ENCODE peak calls at places on chromosomes 2 and 18, in ten cellular contexts. Y is lung, Q is upper lobe of right lung, J is endothelial cell, D is WERI-Rb-1, C is adrenal gland, B is heart right ventricle, Z is astrocyte of the spinal cord, T is osteocyte, M is psoas muscle. G is an unnamed sample.

GRCh38 chr2:168583710-168584521 is 127.8 kb downstream of the CERS6 start:
- DNase-seq in Y (no peak), Q (no peak), J (no peak), D (no peak), C (peak), B (no peak), Z (peak), T (no peak), M (peak), G (no peak)

GRCh38 chr2:41854227-41854626 is 193.6 kb upstream of the PKDCC start:
- DNase-seq in Y (no peak), Q (no peak), J (no peak), D (no peak), C (no peak), B (no peak), Z (no peak), T (no peak), M (no peak), G (no peak)

GRCh38 chr2:74415762-74416395 is 5.5 kb downstream of the C2orf81 start:
- DNase-seq in Y (no peak), Q (no peak), J (no peak), D (no peak), C (no peak), B (no peak), Z (no peak), T (no peak), M (no peak), G (no peak)

GRCh38 chr2:64019083-64019974 is at the start of gene VPS54:
- DNase-seq in Y (peak), Q (peak), J (peak), D (peak), C (peak), B (peak), Z (peak), T (peak), M (peak), G (peak)

GRCh38 chr2:238817931-238818330 is 30.0 kb upstream of the TWIST2 start:
- DNase-seq in Y (no peak), Q (no peak), J (no peak), D (no peak), C (no peak), B (no peak), Z (no peak), T (peak), M (no peak), G (no peak)

GRCh38 chr2:216551234-216551633 is 52.6 kb downstream of the RPL37A start:
- DNase-seq in Y (no peak), Q (no peak), J (no peak), D (no peak), C (no peak), B (no peak), Z (peak), T (no peak), M (no peak), G (no peak)

GRCh38 chr18:29096380-29096779 is 919.5 kb upstream of the CDH2 start:
- DNase-seq in Y (no peak), Q (no peak), J (no peak), D (no peak), C (no peak), B (no peak), Z (no peak), T (no peak), M (no peak), G (no peak)

GRCh38 chr2:20433946-20434553 is 12.8 kb upstream of the RHOB start:
- DNase-seq in Y (no peak), Q (no peak), J (no peak), D (no peak), C (no peak), B (no peak), Z (no peak), T (no peak), M (no peak), G (no peak)

GRCh38 chr2:153477096-153477555 is 1.4 kb downstream of the RPRM start:
- DNase-seq in Y (no peak), Q (no peak), J (peak), D (peak), C (peak), B (no peak), Z (no peak), T (no peak), M (peak), G (peak)

GRCh38 chr2:183059561-183059960 is 19.0 kb upstream of the DUSP19 start:
- DNase-seq in Y (no peak), Q (no peak), J (no peak), D (no peak), C (no peak), B (no peak), Z (peak), T (no peak), M (no peak), G (no peak)

GRCh38 chr2:150109028-150109427 is 378.4 kb downstream of the RND3 start:
- DNase-seq in Y (no peak), Q (no peak), J (no peak), D (no peak), C (no peak), B (no peak), Z (no peak), T (no peak), M (no peak), G (no peak)

GRCh38 chr18:77061946-77062517 is 70.6 kb downstream of the MBP start:
- DNase-seq in Y (no peak), Q (no peak), J (no peak), D (peak), C (peak), B (no peak), Z (peak), T (no peak), M (no peak), G (no peak)

GRCh38 chr18:23337599-23338444 is 115.3 kb upstream of the RIOK3 start:
- DNase-seq in Y (no peak), Q (no peak), J (no peak), D (no peak), C (no peak), B (no peak), Z (peak), T (no peak), M (no peak), G (no peak)

GRCh38 chr2:147149589-147150245 is 695.1 kb upstream of the ACVR2A start:
- DNase-seq in Y (no peak), Q (no peak), J (no peak), D (no peak), C (no peak), B (no peak), Z (no peak), T (no peak), M (no peak), G (no peak)

GRCh38 chr2:23836505-23836904 is 90.4 kb downstream of the ATAD2B start:
- DNase-seq in Y (no peak), Q (no peak), J (no peak), D (no peak), C (no peak), B (no peak), Z (no peak), T (no peak), M (no peak), G (no peak)

GRCh38 chr2:65722028-65722427 is 289.6 kb upstream of the SPRED2 start:
- DNase-seq in Y (peak), Q (no peak), J (peak), D (peak), C (peak), B (peak), Z (peak), T (no peak), M (peak), G (peak)

GRCh38 chr2:181289698-181290097 is 167.5 kb upstream of the ITGA4 start:
- DNase-seq in Y (no peak), Q (no peak), J (no peak), D (no peak), C (no peak), B (no peak), Z (no peak), T (no peak), M (no peak), G (no peak)

GRCh38 chr2:40192864-40193669 is 258.8 kb downstream of the SLC8A1 start:
- DNase-seq in Y (no peak), Q (no peak), J (no peak), D (no peak), C (no peak), B (no peak), Z (peak), T (no peak), M (no peak), G (peak)

GRCh38 chr2:201697899-201698298 is 545 bp downstream of the MPP4 start:
- DNase-seq in Y (no peak), Q (no peak), J (no peak), D (no peak), C (peak), B (no peak), Z (peak), T (no peak), M (no peak), G (no peak)

GRCh38 chr2:21052044-21052443 is 8.2 kb upstream of the APOB start:
- DNase-seq in Y (no peak), Q (no peak), J (no peak), D (no peak), C (peak), B (no peak), Z (no peak), T (peak), M (no peak), G (no peak)

GRCh38 chr2:173119069-173119807 is 43.6 kb downstream of the MAP3K20 start:
- DNase-seq in Y (no peak), Q (no peak), J (no peak), D (peak), C (no peak), B (peak), Z (no peak), T (no peak), M (peak), G (no peak)

GRCh38 chr2:113283704-113284284 is 5.1 kb upstream of the PAX8 start:
- DNase-seq in Y (peak), Q (peak), J (no peak), D (no peak), C (peak), B (peak), Z (peak), T (peak), M (peak), G (peak)

GRCh38 chr18:79749251-79750191 is 48.2 kb upstream of the KCNG2 start:
- DNase-seq in Y (no peak), Q (peak), J (no peak), D (peak), C (peak), B (no peak), Z (no peak), T (no peak), M (no peak), G (no peak)

GRCh38 chr2:180159921-180160320 is 152.8 kb upstream of the CWC22 start:
- DNase-seq in Y (no peak), Q (no peak), J (no peak), D (no peak), C (no peak), B (no peak), Z (no peak), T (no peak), M (no peak), G (no peak)

GRCh38 chr2:154620490-154620889 is 78.0 kb upstream of the KCNJ3 start:
- DNase-seq in Y (no peak), Q (no peak), J (no peak), D (no peak), C (no peak), B (no peak), Z (no peak), T (no peak), M (no peak), G (no peak)

GRCh38 chr18:33051397-33051796 is 278.6 kb upstream of the KLHL14 start:
- DNase-seq in Y (no peak), Q (no peak), J (no peak), D (no peak), C (no peak), B (no peak), Z (no peak), T (no peak), M (no peak), G (peak)

GRCh38 chr2:129877795-129878775 is 101.4 kb upstream of the RAB6C start:
- DNase-seq in Y (peak), Q (peak), J (no peak), D (no peak), C (peak), B (no peak), Z (peak), T (peak), M (peak), G (no peak)

GRCh38 chr2:241635756-241636155 is 1.2 kb downstream of the THAP4 start:
- DNase-seq in Y (no peak), Q (no peak), J (no peak), D (no peak), C (peak), B (no peak), Z (no peak), T (no peak), M (no peak), G (no peak)

GRCh38 chr2:143128681-143129580 is at the start of gene ARHGAP15:
- DNase-seq in Y (no peak), Q (no peak), J (no peak), D (no peak), C (peak), B (peak), Z (no peak), T (no peak), M (no peak), G (no peak)

GRCh38 chr2:236472711-236473495 is 96.7 kb upstream of the ACKR3 start:
- DNase-seq in Y (no peak), Q (no peak), J (no peak), D (no peak), C (no peak), B (no peak), Z (no peak), T (no peak), M (no peak), G (no peak)

GRCh38 chr2:16322308-16323130 is 343.1 kb downstream of the CYRIA start:
- DNase-seq in Y (no peak), Q (no peak), J (no peak), D (peak), C (no peak), B (no peak), Z (no peak), T (no peak), M (no peak), G (no peak)

GRCh38 chr2:104033399-104033798 is 820.5 kb upstream of the POU3F3 start:
- DNase-seq in Y (no peak), Q (no peak), J (peak), D (no peak), C (no peak), B (no peak), Z (peak), T (no peak), M (no peak), G (no peak)

GRCh38 chr2:56348382-56348781 is 164.6 kb downstream of the CCDC85A start:
- DNase-seq in Y (no peak), Q (no peak), J (no peak), D (no peak), C (no peak), B (no peak), Z (no peak), T (no peak), M (no peak), G (no peak)

GRCh38 chr18:78082776-78083175 is 833.1 kb downstream of the GALR1 start:
- DNase-seq in Y (no peak), Q (no peak), J (no peak), D (no peak), C (no peak), B (no peak), Z (no peak), T (no peak), M (no peak), G (no peak)

GRCh38 chr18:61855992-61856378 is 36.8 kb downstream of the RNF152 start:
- DNase-seq in Y (no peak), Q (no peak), J (no peak), D (no peak), C (no peak), B (no peak), Z (no peak), T (no peak), M (no peak), G (no peak)

GRCh38 chr2:184119920-184120820 is 478.2 kb upstream of the ZNF804A start:
- DNase-seq in Y (no peak), Q (no peak), J (no peak), D (no peak), C (no peak), B (no peak), Z (peak), T (no peak), M (no peak), G (no peak)

GRCh38 chr2:64396001-64396400 is 58.0 kb upstream of the LGALSL start:
- DNase-seq in Y (no peak), Q (no peak), J (no peak), D (no peak), C (no peak), B (no peak), Z (no peak), T (peak), M (no peak), G (no peak)

GRCh38 chr18:58882681-58883080 is 18.0 kb downstream of the ZNF532 start:
- DNase-seq in Y (no peak), Q (no peak), J (no peak), D (no peak), C (no peak), B (no peak), Z (no peak), T (no peak), M (no peak), G (no peak)

GRCh38 chr18:36441872-36442271 is 144.4 kb downstream of the FHOD3 start:
- DNase-seq in Y (no peak), Q (no peak), J (no peak), D (no peak), C (no peak), B (no peak), Z (peak), T (no peak), M (no peak), G (no peak)

GRCh38 chr18:23924813-23925212 is 89.7 kb upstream of the TTC39C start:
- DNase-seq in Y (no peak), Q (no peak), J (no peak), D (no peak), C (no peak), B (no peak), Z (peak), T (no peak), M (no peak), G (no peak)

GRCh38 chr2:232875256-232876070 is 5.4 kb downstream of the SNORC start:
- DNase-seq in Y (no peak), Q (peak), J (peak), D (peak), C (no peak), B (no peak), Z (no peak), T (no peak), M (no peak), G (no peak)
- TF ChIP-seq CTCF in Y (no peak), Q (no peak), J (no peak), D (peak), C (no peak), B (no peak), Z (peak), T (no peak), M (no peak), G (no peak)

GRCh38 chr2:217922101-217923006 is 80.4 kb downstream of the TNS1 start:
- DNase-seq in Y (no peak), Q (no peak), J (no peak), D (no peak), C (peak), B (no peak), Z (no peak), T (no peak), M (peak), G (no peak)
- TF ChIP-seq CTCF in Y (no peak), Q (peak), J (no peak), D (no peak), C (no peak), B (peak), Z (peak), T (peak), M (peak), G (peak)

GRCh38 chr2:148165975-148166374 is 145.1 kb downstream of the MBD5 start:
- DNase-seq in Y (no peak), Q (no peak), J (no peak), D (no peak), C (no peak), B (no peak), Z (no peak), T (no peak), M (no peak), G (no peak)

GRCh38 chr2:148167241-148167766 is 146.4 kb downstream of the MBD5 start:
- DNase-seq in Y (no peak), Q (no peak), J (no peak), D (no peak), C (no peak), B (no peak), Z (peak), T (no peak), M (no peak), G (no peak)

GRCh38 chr2:148162860-148163259 is 142.0 kb downstream of the MBD5 start:
- DNase-seq in Y (no peak), Q (no peak), J (no peak), D (no peak), C (no peak), B (no peak), Z (no peak), T (no peak), M (no peak), G (no peak)

GRCh38 chr2:148172131-148172753 is 151.4 kb downstream of the MBD5 start:
- DNase-seq in Y (no peak), Q (no peak), J (no peak), D (no peak), C (no peak), B (no peak), Z (no peak), T (no peak), M (no peak), G (no peak)

DNA sequence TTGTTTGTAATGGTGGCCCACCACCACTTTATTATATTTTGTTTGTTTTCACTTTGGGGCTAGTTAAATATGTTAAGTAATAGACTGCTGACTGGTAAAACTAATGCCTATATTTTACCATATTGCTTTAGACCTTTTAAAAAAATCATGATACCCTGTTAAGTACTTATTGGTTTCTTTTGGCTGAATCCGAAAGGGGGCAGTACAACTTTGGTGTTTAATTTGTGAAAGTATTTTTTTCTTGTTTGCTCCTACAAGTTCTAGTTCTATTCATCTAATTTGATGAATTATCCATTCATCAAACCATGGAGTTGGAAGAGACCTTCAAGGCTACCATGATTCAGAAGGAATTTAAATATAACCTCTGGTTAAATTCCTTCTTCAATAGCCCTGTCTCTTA is 147.0 kb downstream of the MBD5 start:
- DNase-seq in Y (no peak), Q (no peak), J (no peak), D (no peak), C (no peak), B (no peak), Z (no peak), T (no peak), M (no peak), G (no peak)
- TF ChIP-seq CTCF in Y (no peak), Q (no peak), J (no peak), D (no peak), C (no peak), B (no peak), Z (no peak), T (no peak), M (no peak), G (no peak)

GRCh38 chr2:1069847-1070246 is 119.2 kb downstream of the SNTG2 start:
- DNase-seq in Y (no peak), Q (no peak), J (no peak), D (no peak), C (no peak), B (no peak), Z (no peak), T (no peak), M (no peak), G (no peak)

GRCh38 chr2:1068832-1069231 is 118.2 kb downstream of the SNTG2 start:
- DNase-seq in Y (no peak), Q (no peak), J (no peak), D (no peak), C (no peak), B (no peak), Z (no peak), T (no peak), M (no peak), G (no peak)

GRCh38 chr2:1072258-1072657 is 121.6 kb downstream of the SNTG2 start:
- DNase-seq in Y (no peak), Q (no peak), J (no peak), D (no peak), C (no peak), B (no peak), Z (no peak), T (no peak), M (no peak), G (no peak)

GRCh38 chr2:1071650-1072049 is 121.0 kb downstream of the SNTG2 start:
- DNase-seq in Y (no peak), Q (no peak), J (no peak), D (no peak), C (no peak), B (no peak), Z (no peak), T (no peak), M (no peak), G (no peak)

GRCh38 chr2:1070601-1071000 is 120.0 kb downstream of the SNTG2 start:
- DNase-seq in Y (no peak), Q (no peak), J (no peak), D (no peak), C (no peak), B (no peak), Z (no peak), T (no peak), M (no peak), G (no peak)
- TF ChIP-seq CTCF in Y (no peak), Q (no peak), J (no peak), D (peak), C (no peak), B (no peak), Z (no peak), T (no peak), M (no peak), G (no peak)

DNA sequence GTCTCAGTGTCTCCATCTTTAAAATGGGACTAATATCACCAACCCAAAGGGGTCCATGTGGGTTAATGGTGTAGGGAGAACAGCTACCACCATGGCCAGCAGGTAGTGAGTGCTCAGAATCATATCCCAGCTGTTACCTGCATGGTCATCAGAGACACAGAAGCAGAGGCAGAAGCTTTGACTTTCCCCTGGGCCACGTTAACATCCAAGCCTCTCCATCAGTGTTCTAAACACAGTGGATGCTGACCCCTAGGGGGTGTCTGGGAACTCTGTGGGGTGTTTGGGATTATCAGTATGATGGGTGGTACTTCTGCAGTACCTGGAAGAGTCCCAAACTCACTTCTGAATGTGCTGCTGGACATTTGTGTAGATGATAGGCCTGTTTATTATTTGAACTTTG is 93.6 kb downstream of the GYPC start:
- DNase-seq in Y (peak), Q (no peak), J (peak), D (no peak), C (no peak), B (peak), Z (no peak), T (peak), M (no peak), G (no peak)
- TF ChIP-seq CTCF in Y (no peak), Q (no peak), J (no peak), D (no peak), C (no peak), B (peak), Z (no peak), T (peak), M (peak), G (no peak)